ENCODE peak calls at places on chromosomes 7 and 10, in six cellular contexts. One of them, this sample, is unnamed.

GRCh38 chr7:127619681-127620405 is 1.9 kb upstream of the PAX4 start:
- DNase-seq in progenitor cell of endocrine pancreas: no peak
- DNase-seq in AG10803: no peak
- DNase-seq in lower lobe of right lung: no peak
- DNase-seq in amygdala: no peak
- DNase-seq in T-cell: no peak
- DNase-seq in this sample: no peak

GRCh38 chr10:129958686-129959543 is 5.2 kb downstream of the EBF3 start:
- DNase-seq in progenitor cell of endocrine pancreas: no peak
- DNase-seq in lower lobe of right lung: no peak
- DNase-seq in T-cell: no peak
- DNase-seq in AG10803: no peak
- DNase-seq in amygdala: no peak
- DNase-seq in this sample: peak

GRCh38 chr10:111203615-111204014 is 126.8 kb downstream of the ADRA2A start:
- DNase-seq in AG10803: no peak
- DNase-seq in lower lobe of right lung: no peak
- DNase-seq in T-cell: no peak
- DNase-seq in progenitor cell of endocrine pancreas: no peak
- DNase-seq in amygdala: no peak
- DNase-seq in this sample: no peak

GRCh38 chr7:109956916-109957315 is 1134.0 kb upstream of the LRRN3 start:
- DNase-seq in lower lobe of right lung: no peak
- DNase-seq in AG10803: no peak
- DNase-seq in progenitor cell of endocrine pancreas: no peak
- DNase-seq in amygdala: no peak
- DNase-seq in T-cell: no peak
- DNase-seq in this sample: peak

GRCh38 chr7:150835702-150836280 is 16.5 kb upstream of the AOC1 start:
- DNase-seq in lower lobe of right lung: no peak
- DNase-seq in AG10803: no peak
- DNase-seq in amygdala: no peak
- DNase-seq in T-cell: no peak
- DNase-seq in progenitor cell of endocrine pancreas: no peak
- DNase-seq in this sample: no peak

GRCh38 chr7:95201718-95202117 is 122.6 kb downstream of the PON1 start:
- DNase-seq in progenitor cell of endocrine pancreas: no peak
- DNase-seq in amygdala: no peak
- DNase-seq in lower lobe of right lung: no peak
- DNase-seq in T-cell: no peak
- DNase-seq in AG10803: no peak
- DNase-seq in this sample: no peak

GRCh38 chr7:98557538-98558031 is 59.5 kb upstream of the NPTX2 start:
- DNase-seq in amygdala: no peak
- DNase-seq in T-cell: no peak
- DNase-seq in progenitor cell of endocrine pancreas: no peak
- DNase-seq in AG10803: no peak
- DNase-seq in lower lobe of right lung: no peak
- DNase-seq in this sample: no peak

GRCh38 chr10:91901784-91902677 is 7.3 kb downstream of the FGFBP3 start:
- DNase-seq in amygdala: no peak
- DNase-seq in progenitor cell of endocrine pancreas: no peak
- DNase-seq in T-cell: no peak
- DNase-seq in lower lobe of right lung: no peak
- DNase-seq in AG10803: peak
- DNase-seq in this sample: no peak

GRCh38 chr10:11424456-11425287 is 186.8 kb downstream of the USP6NL start:
- DNase-seq in progenitor cell of endocrine pancreas: peak
- DNase-seq in AG10803: peak
- DNase-seq in amygdala: peak
- DNase-seq in T-cell: no peak
- DNase-seq in lower lobe of right lung: peak
- DNase-seq in this sample: peak

GRCh38 chr7:132536646-132537395 is 39.4 kb downstream of the PLXNA4 start:
- DNase-seq in lower lobe of right lung: no peak
- DNase-seq in T-cell: no peak
- DNase-seq in amygdala: no peak
- DNase-seq in AG10803: peak
- DNase-seq in progenitor cell of endocrine pancreas: no peak
- DNase-seq in this sample: no peak

GRCh38 chr7:142935941-142936565 is 2.5 kb upstream of the TRPV5 start:
- DNase-seq in AG10803: no peak
- DNase-seq in amygdala: no peak
- DNase-seq in T-cell: no peak
- DNase-seq in progenitor cell of endocrine pancreas: no peak
- DNase-seq in lower lobe of right lung: no peak
- DNase-seq in this sample: no peak

GRCh38 chr7:87934699-87935372 is 785 bp downstream of the ADAM22 start:
- DNase-seq in T-cell: no peak
- DNase-seq in lower lobe of right lung: no peak
- DNase-seq in amygdala: peak
- DNase-seq in progenitor cell of endocrine pancreas: peak
- DNase-seq in AG10803: no peak
- DNase-seq in this sample: peak

GRCh38 chr10:24849051-24849450 is 103.4 kb downstream of the PRTFDC1 start:
- DNase-seq in AG10803: no peak
- DNase-seq in T-cell: no peak
- DNase-seq in amygdala: no peak
- DNase-seq in progenitor cell of endocrine pancreas: no peak
- DNase-seq in lower lobe of right lung: no peak
- DNase-seq in this sample: no peak

GRCh38 chr10:59907918-59908807 is 1.8 kb upstream of the CCDC6 start:
- DNase-seq in AG10803: peak
- DNase-seq in lower lobe of right lung: peak
- DNase-seq in progenitor cell of endocrine pancreas: no peak
- DNase-seq in amygdala: peak
- DNase-seq in T-cell: no peak
- DNase-seq in this sample: peak

GRCh38 chr10:102863660-102864059 is 5.6 kb upstream of the AS3MT start:
- DNase-seq in progenitor cell of endocrine pancreas: no peak
- DNase-seq in amygdala: no peak
- DNase-seq in T-cell: no peak
- DNase-seq in AG10803: no peak
- DNase-seq in lower lobe of right lung: no peak
- DNase-seq in this sample: no peak

GRCh38 chr10:102674566-102674965 is 30.3 kb downstream of the TRIM8 start:
- DNase-seq in T-cell: no peak
- DNase-seq in lower lobe of right lung: no peak
- DNase-seq in AG10803: no peak
- DNase-seq in progenitor cell of endocrine pancreas: no peak
- DNase-seq in amygdala: no peak
- DNase-seq in this sample: peak

GRCh38 chr7:2313450-2314208 is 612 bp downstream of the SNX8 start:
- DNase-seq in amygdala: no peak
- DNase-seq in lower lobe of right lung: no peak
- DNase-seq in AG10803: peak
- DNase-seq in progenitor cell of endocrine pancreas: no peak
- DNase-seq in T-cell: no peak
- DNase-seq in this sample: no peak

GRCh38 chr10:130812381-130813148 is 499.0 kb downstream of the TCERG1L start:
- DNase-seq in AG10803: no peak
- DNase-seq in progenitor cell of endocrine pancreas: no peak
- DNase-seq in T-cell: no peak
- DNase-seq in amygdala: no peak
- DNase-seq in lower lobe of right lung: no peak
- DNase-seq in this sample: no peak

GRCh38 chr7:2122651-2123050 is 110.1 kb downstream of the MAD1L1 start:
- DNase-seq in AG10803: no peak
- DNase-seq in T-cell: no peak
- DNase-seq in lower lobe of right lung: no peak
- DNase-seq in amygdala: no peak
- DNase-seq in progenitor cell of endocrine pancreas: no peak
- DNase-seq in this sample: no peak

GRCh38 chr10:109187677-109188076 is 735.6 kb downstream of the XPNPEP1 start:
- DNase-seq in amygdala: no peak
- DNase-seq in progenitor cell of endocrine pancreas: no peak
- DNase-seq in AG10803: no peak
- DNase-seq in lower lobe of right lung: no peak
- DNase-seq in T-cell: no peak
- DNase-seq in this sample: no peak

GRCh38 chr10:14860782-14861181 is 17.9 kb upstream of the SUV39H2 start:
- DNase-seq in T-cell: no peak
- DNase-seq in AG10803: no peak
- DNase-seq in amygdala: no peak
- DNase-seq in lower lobe of right lung: no peak
- DNase-seq in progenitor cell of endocrine pancreas: no peak
- DNase-seq in this sample: no peak

GRCh38 chr7:51647486-51647885 is 330.9 kb upstream of the COBL start:
- DNase-seq in amygdala: no peak
- DNase-seq in lower lobe of right lung: no peak
- DNase-seq in T-cell: no peak
- DNase-seq in AG10803: no peak
- DNase-seq in progenitor cell of endocrine pancreas: no peak
- DNase-seq in this sample: no peak

This sample was measured in neuronal stem cell.